ENCODE peak calls at places on chromosomes 6 and 20, in nine cellular contexts. One of them, this sample, is unnamed.

GRCh38 chr20:37879003-37879599 is 23.8 kb upstream of the VSTM2L start:
- DNase-seq in gastrocnemius medialis: no peak
- DNase-seq in endodermal cell: no peak
- DNase-seq in CD4-positive, alpha-beta memory T cell: no peak
- DNase-seq in neural progenitor cell: no peak
- DNase-seq in heart right ventricle: no peak
- DNase-seq in HL-60: no peak
- DNase-seq in colonic mucosa: no peak
- DNase-seq in dorsolateral prefrontal cortex: no peak
- DNase-seq in this sample: no peak

GRCh38 chr6:42047790-42048405 is 2.4 kb upstream of the TAF8 start:
- DNase-seq in endodermal cell: no peak
- DNase-seq in colonic mucosa: no peak
- DNase-seq in gastrocnemius medialis: no peak
- DNase-seq in dorsolateral prefrontal cortex: no peak
- DNase-seq in heart right ventricle: no peak
- DNase-seq in CD4-positive, alpha-beta memory T cell: no peak
- DNase-seq in HL-60: no peak
- DNase-seq in neural progenitor cell: peak
- DNase-seq in this sample: no peak

GRCh38 chr20:39433461-39433860 is 471.3 kb downstream of the DHX35 start:
- DNase-seq in colonic mucosa: no peak
- DNase-seq in dorsolateral prefrontal cortex: no peak
- DNase-seq in HL-60: no peak
- DNase-seq in endodermal cell: no peak
- DNase-seq in CD4-positive, alpha-beta memory T cell: no peak
- DNase-seq in gastrocnemius medialis: no peak
- DNase-seq in heart right ventricle: no peak
- DNase-seq in neural progenitor cell: no peak
- DNase-seq in this sample: no peak

GRCh38 chr20:43938017-43938655 is 23.5 kb downstream of the TOX2 start:
- DNase-seq in endodermal cell: no peak
- DNase-seq in neural progenitor cell: no peak
- DNase-seq in dorsolateral prefrontal cortex: no peak
- DNase-seq in CD4-positive, alpha-beta memory T cell: no peak
- DNase-seq in heart right ventricle: no peak
- DNase-seq in gastrocnemius medialis: no peak
- DNase-seq in HL-60: no peak
- DNase-seq in colonic mucosa: no peak
- DNase-seq in this sample: no peak

GRCh38 chr6:30926644-30927043 is 5.3 kb downstream of the SFTA2 start:
- DNase-seq in endodermal cell: no peak
- DNase-seq in colonic mucosa: no peak
- DNase-seq in neural progenitor cell: no peak
- DNase-seq in HL-60: no peak
- DNase-seq in CD4-positive, alpha-beta memory T cell: no peak
- DNase-seq in gastrocnemius medialis: peak
- DNase-seq in heart right ventricle: no peak
- DNase-seq in dorsolateral prefrontal cortex: no peak
- DNase-seq in this sample: no peak

GRCh38 chr20:48921168-48921882 is at the start of gene ARFGEF2:
- DNase-seq in CD4-positive, alpha-beta memory T cell: peak
- DNase-seq in heart right ventricle: peak
- DNase-seq in endodermal cell: peak
- DNase-seq in colonic mucosa: peak
- DNase-seq in dorsolateral prefrontal cortex: peak
- DNase-seq in gastrocnemius medialis: peak
- DNase-seq in HL-60: peak
- DNase-seq in neural progenitor cell: peak
- DNase-seq in this sample: peak

GRCh38 chr6:159836294-159837140 is 36.4 kb downstream of the PNLDC1 start:
- DNase-seq in colonic mucosa: no peak
- DNase-seq in gastrocnemius medialis: peak
- DNase-seq in HL-60: no peak
- DNase-seq in CD4-positive, alpha-beta memory T cell: no peak
- DNase-seq in dorsolateral prefrontal cortex: no peak
- DNase-seq in neural progenitor cell: no peak
- DNase-seq in endodermal cell: no peak
- DNase-seq in heart right ventricle: peak
- DNase-seq in this sample: peak

GRCh38 chr6:168671028-168671862 is 230.3 kb downstream of the SMOC2 start:
- DNase-seq in CD4-positive, alpha-beta memory T cell: no peak
- DNase-seq in endodermal cell: no peak
- DNase-seq in gastrocnemius medialis: no peak
- DNase-seq in colonic mucosa: no peak
- DNase-seq in neural progenitor cell: no peak
- DNase-seq in HL-60: no peak
- DNase-seq in dorsolateral prefrontal cortex: no peak
- DNase-seq in heart right ventricle: no peak
- DNase-seq in this sample: peak

GRCh38 chr6:134979142-134979541 is 29.2 kb upstream of the ALDH8A1 start:
- DNase-seq in endodermal cell: no peak
- DNase-seq in colonic mucosa: no peak
- DNase-seq in dorsolateral prefrontal cortex: no peak
- DNase-seq in gastrocnemius medialis: no peak
- DNase-seq in heart right ventricle: no peak
- DNase-seq in CD4-positive, alpha-beta memory T cell: no peak
- DNase-seq in neural progenitor cell: no peak
- DNase-seq in HL-60: no peak
- DNase-seq in this sample: no peak

GRCh38 chr6:148885154-148885870 is 138.5 kb downstream of the UST start:
- DNase-seq in colonic mucosa: no peak
- DNase-seq in gastrocnemius medialis: no peak
- DNase-seq in neural progenitor cell: no peak
- DNase-seq in endodermal cell: no peak
- DNase-seq in HL-60: no peak
- DNase-seq in heart right ventricle: no peak
- DNase-seq in dorsolateral prefrontal cortex: no peak
- DNase-seq in CD4-positive, alpha-beta memory T cell: no peak
- DNase-seq in this sample: no peak

GRCh38 chr6:45801471-45802289 is 214.0 kb downstream of the CLIC5 start:
- DNase-seq in neural progenitor cell: no peak
- DNase-seq in colonic mucosa: no peak
- DNase-seq in dorsolateral prefrontal cortex: no peak
- DNase-seq in CD4-positive, alpha-beta memory T cell: no peak
- DNase-seq in gastrocnemius medialis: no peak
- DNase-seq in heart right ventricle: no peak
- DNase-seq in endodermal cell: no peak
- DNase-seq in HL-60: no peak
- DNase-seq in this sample: no peak

GRCh38 chr20:19098806-19099578 is 113.5 kb upstream of the SLC24A3 start:
- DNase-seq in gastrocnemius medialis: no peak
- DNase-seq in heart right ventricle: no peak
- DNase-seq in CD4-positive, alpha-beta memory T cell: no peak
- DNase-seq in dorsolateral prefrontal cortex: no peak
- DNase-seq in HL-60: no peak
- DNase-seq in endodermal cell: no peak
- DNase-seq in neural progenitor cell: no peak
- DNase-seq in colonic mucosa: peak
- DNase-seq in this sample: no peak

GRCh38 chr6:106084973-106085686 is 1.0 kb upstream of the PRDM1 start:
- DNase-seq in gastrocnemius medialis: no peak
- DNase-seq in heart right ventricle: no peak
- DNase-seq in colonic mucosa: no peak
- DNase-seq in neural progenitor cell: peak
- DNase-seq in endodermal cell: no peak
- DNase-seq in CD4-positive, alpha-beta memory T cell: no peak
- DNase-seq in dorsolateral prefrontal cortex: no peak
- DNase-seq in HL-60: no peak
- DNase-seq in this sample: no peak

GRCh38 chr20:1809611-1810510 is 85.3 kb upstream of the SIRPA start:
- DNase-seq in CD4-positive, alpha-beta memory T cell: no peak
- DNase-seq in neural progenitor cell: no peak
- DNase-seq in endodermal cell: peak
- DNase-seq in heart right ventricle: no peak
- DNase-seq in gastrocnemius medialis: no peak
- DNase-seq in HL-60: no peak
- DNase-seq in dorsolateral prefrontal cortex: no peak
- DNase-seq in colonic mucosa: no peak
- DNase-seq in this sample: peak

GRCh38 chr6:89978749-89979145 is 84.5 kb downstream of the GJA10 start:
- DNase-seq in CD4-positive, alpha-beta memory T cell: no peak
- DNase-seq in heart right ventricle: no peak
- DNase-seq in dorsolateral prefrontal cortex: no peak
- DNase-seq in HL-60: no peak
- DNase-seq in colonic mucosa: no peak
- DNase-seq in endodermal cell: no peak
- DNase-seq in neural progenitor cell: peak
- DNase-seq in gastrocnemius medialis: no peak
- DNase-seq in this sample: no peak

GRCh38 chr6:89976141-89977020 is 82.1 kb downstream of the GJA10 start:
- DNase-seq in CD4-positive, alpha-beta memory T cell: no peak
- DNase-seq in endodermal cell: no peak
- DNase-seq in colonic mucosa: no peak
- DNase-seq in gastrocnemius medialis: no peak
- DNase-seq in dorsolateral prefrontal cortex: no peak
- DNase-seq in neural progenitor cell: peak
- DNase-seq in heart right ventricle: no peak
- DNase-seq in HL-60: no peak
- DNase-seq in this sample: no peak

GRCh38 chr6:89980353-89980752 is 86.1 kb downstream of the GJA10 start:
- DNase-seq in neural progenitor cell: no peak
- DNase-seq in CD4-positive, alpha-beta memory T cell: no peak
- DNase-seq in dorsolateral prefrontal cortex: no peak
- DNase-seq in heart right ventricle: no peak
- DNase-seq in colonic mucosa: no peak
- DNase-seq in gastrocnemius medialis: no peak
- DNase-seq in endodermal cell: no peak
- DNase-seq in HL-60: no peak
- DNase-seq in this sample: no peak

GRCh38 chr6:89979473-89980119 is 85.3 kb downstream of the GJA10 start:
- DNase-seq in gastrocnemius medialis: no peak
- DNase-seq in heart right ventricle: no peak
- DNase-seq in endodermal cell: no peak
- DNase-seq in colonic mucosa: no peak
- DNase-seq in neural progenitor cell: no peak
- DNase-seq in dorsolateral prefrontal cortex: no peak
- DNase-seq in CD4-positive, alpha-beta memory T cell: no peak
- DNase-seq in HL-60: no peak
- DNase-seq in this sample: no peak

DNA sequence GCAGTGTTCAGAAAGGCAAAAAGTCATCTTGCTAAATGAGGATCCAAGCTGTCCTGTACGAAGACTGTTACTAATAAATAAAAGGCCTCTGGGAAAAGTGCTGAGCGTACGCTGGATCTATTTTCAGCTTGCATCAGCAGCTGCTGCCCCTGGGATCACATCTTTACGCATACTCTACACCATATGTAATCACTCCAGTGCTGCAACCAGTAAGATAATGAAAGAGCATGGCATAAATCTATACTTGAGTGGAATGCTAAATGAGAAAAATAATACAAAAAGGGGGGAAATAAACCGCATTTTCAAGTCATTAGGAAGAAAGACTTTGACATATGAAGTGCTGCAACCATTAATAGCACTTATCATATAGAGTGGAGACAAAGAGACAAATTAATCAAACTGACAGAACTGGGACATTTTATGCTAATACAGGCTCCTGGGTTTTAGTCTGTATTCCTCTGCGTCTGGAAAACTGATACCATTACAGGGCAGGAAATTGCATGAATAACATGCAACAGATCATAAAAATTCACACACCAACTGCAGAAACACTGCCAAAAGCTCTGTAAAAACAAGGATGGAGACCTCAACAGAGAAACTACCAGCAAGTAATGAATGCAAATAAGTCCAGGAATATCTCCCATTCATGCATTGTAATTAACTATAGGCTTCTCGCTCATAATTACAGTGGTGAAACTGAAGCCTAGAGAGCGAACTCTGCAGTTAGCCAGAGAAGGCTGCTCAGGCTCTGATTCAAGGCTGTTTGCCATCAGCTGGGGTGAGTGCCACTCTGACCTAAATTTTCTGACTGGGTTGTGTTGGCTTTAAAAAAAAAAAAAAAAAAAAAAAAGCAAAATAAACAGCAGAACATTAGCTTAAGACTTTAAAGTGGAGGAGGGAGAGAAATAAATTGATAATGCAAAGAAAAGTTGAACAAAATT is 83.8 kb downstream of the GJA10 start:
- DNase-seq in dorsolateral prefrontal cortex: no peak
- DNase-seq in CD4-positive, alpha-beta memory T cell: no peak
- DNase-seq in HL-60: no peak
- DNase-seq in endodermal cell: no peak
- DNase-seq in colonic mucosa: no peak
- DNase-seq in neural progenitor cell: no peak
- DNase-seq in heart right ventricle: no peak
- DNase-seq in gastrocnemius medialis: peak
- DNase-seq in this sample: no peak
- H3K27ac ChIP-seq in dorsolateral prefrontal cortex: no peak
- H3K27ac ChIP-seq in CD4-positive, alpha-beta memory T cell: no peak
- H3K27ac ChIP-seq in HL-60: no peak
- H3K27ac ChIP-seq in endodermal cell: peak
- H3K27ac ChIP-seq in colonic mucosa: no peak
- H3K27ac ChIP-seq in neural progenitor cell: no peak
- H3K27ac ChIP-seq in heart right ventricle: peak
- H3K27ac ChIP-seq in gastrocnemius medialis: peak
- H3K27ac ChIP-seq in this sample: no peak

DNA sequence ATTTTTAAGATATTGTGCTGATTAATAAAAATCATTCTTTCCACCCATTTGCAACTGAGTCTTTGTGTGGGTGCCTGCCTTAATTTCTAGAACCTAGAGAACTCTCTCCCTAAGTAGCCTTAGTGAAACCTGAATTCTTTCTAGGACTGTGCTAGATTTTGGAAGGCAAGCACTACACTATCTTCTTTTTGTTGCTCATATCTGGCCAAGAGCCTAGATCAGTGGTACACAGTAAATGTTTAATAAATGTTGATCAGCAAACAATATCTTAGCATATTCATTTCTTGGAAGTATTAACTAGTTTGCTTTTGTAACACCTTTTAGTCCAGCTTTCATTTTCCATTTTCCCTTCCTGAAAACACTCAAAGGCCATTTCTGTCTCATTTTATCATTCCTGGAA is 108.5 kb upstream of the CARMIL1 start:
- DNase-seq in heart right ventricle: no peak
- DNase-seq in neural progenitor cell: no peak
- DNase-seq in dorsolateral prefrontal cortex: no peak
- DNase-seq in HL-60: no peak
- DNase-seq in colonic mucosa: no peak
- DNase-seq in gastrocnemius medialis: no peak
- DNase-seq in CD4-positive, alpha-beta memory T cell: no peak
- DNase-seq in endodermal cell: no peak
- DNase-seq in this sample: no peak
- H3K27ac ChIP-seq in heart right ventricle: no peak
- H3K27ac ChIP-seq in neural progenitor cell: no peak
- H3K27ac ChIP-seq in dorsolateral prefrontal cortex: no peak
- H3K27ac ChIP-seq in HL-60: no peak
- H3K27ac ChIP-seq in colonic mucosa: no peak
- H3K27ac ChIP-seq in gastrocnemius medialis: no peak
- H3K27ac ChIP-seq in CD4-positive, alpha-beta memory T cell: no peak
- H3K27ac ChIP-seq in endodermal cell: no peak
- H3K27ac ChIP-seq in this sample: no peak

GRCh38 chr6:110054664-110055386 is 76.7 kb downstream of the GPR6 start:
- DNase-seq in HL-60: no peak
- DNase-seq in neural progenitor cell: no peak
- DNase-seq in endodermal cell: peak
- DNase-seq in dorsolateral prefrontal cortex: no peak
- DNase-seq in colonic mucosa: no peak
- DNase-seq in heart right ventricle: no peak
- DNase-seq in gastrocnemius medialis: no peak
- DNase-seq in CD4-positive, alpha-beta memory T cell: no peak
- DNase-seq in this sample: peak
- H3K27ac ChIP-seq in HL-60: no peak
- H3K27ac ChIP-seq in neural progenitor cell: no peak
- H3K27ac ChIP-seq in endodermal cell: no peak
- H3K27ac ChIP-seq in dorsolateral prefrontal cortex: no peak
- H3K27ac ChIP-seq in colonic mucosa: no peak
- H3K27ac ChIP-seq in heart right ventricle: no peak
- H3K27ac ChIP-seq in gastrocnemius medialis: no peak
- H3K27ac ChIP-seq in CD4-positive, alpha-beta memory T cell: no peak
- H3K27ac ChIP-seq in this sample: no peak

GRCh38 chr6:34513628-34514027 is 42.5 kb downstream of the SPDEF start:
- DNase-seq in colonic mucosa: no peak
- DNase-seq in gastrocnemius medialis: no peak
- DNase-seq in CD4-positive, alpha-beta memory T cell: no peak
- DNase-seq in heart right ventricle: no peak
- DNase-seq in endodermal cell: peak
- DNase-seq in HL-60: no peak
- DNase-seq in dorsolateral prefrontal cortex: no peak
- DNase-seq in neural progenitor cell: peak
- DNase-seq in this sample: no peak
- H3K27ac ChIP-seq in colonic mucosa: no peak
- H3K27ac ChIP-seq in gastrocnemius medialis: no peak
- H3K27ac ChIP-seq in CD4-positive, alpha-beta memory T cell: no peak
- H3K27ac ChIP-seq in heart right ventricle: no peak
- H3K27ac ChIP-seq in endodermal cell: no peak
- H3K27ac ChIP-seq in HL-60: no peak
- H3K27ac ChIP-seq in dorsolateral prefrontal cortex: no peak
- H3K27ac ChIP-seq in neural progenitor cell: no peak
- H3K27ac ChIP-seq in this sample: no peak

This sample was measured in right atrium auricular region.